ENCODE peak calls at places on chromosomes 1 and 21, in ten cellular contexts. One of them, this sample, is unnamed.

GRCh38 chr21:34035619-34036354 is 37.6 kb upstream of the MRPS6 start:
- DNase-seq in OCI-LY7: no peak
- DNase-seq in GM12865: no peak
- DNase-seq in HL-60: no peak
- DNase-seq in dorsolateral prefrontal cortex: no peak
- DNase-seq in GM13977: no peak
- DNase-seq in sigmoid colon: no peak
- DNase-seq in left ventricle myocardium inferior: no peak
- DNase-seq in prostate gland: no peak
- DNase-seq in AG09309: no peak
- DNase-seq in this sample: no peak

GRCh38 chr1:11337536-11338350 is 64.7 kb downstream of the UBIAD1 start:
- DNase-seq in HL-60: peak; percentile 25
- DNase-seq in GM13977: peak; percentile 82
- DNase-seq in GM12865: peak; percentile 62
- DNase-seq in OCI-LY7: peak; percentile 71
- DNase-seq in sigmoid colon: no peak
- DNase-seq in dorsolateral prefrontal cortex: no peak
- DNase-seq in AG09309: no peak
- DNase-seq in left ventricle myocardium inferior: peak; percentile 43
- DNase-seq in prostate gland: peak; percentile 38
- DNase-seq in this sample: peak; percentile 77

GRCh38 chr1:240732390-240732789 is 120.4 kb upstream of the GREM2 start:
- DNase-seq in sigmoid colon: no peak
- DNase-seq in HL-60: no peak
- DNase-seq in AG09309: no peak
- DNase-seq in OCI-LY7: peak; percentile 60
- DNase-seq in GM12865: peak; percentile 38
- DNase-seq in left ventricle myocardium inferior: no peak
- DNase-seq in GM13977: peak; percentile 67
- DNase-seq in prostate gland: no peak
- DNase-seq in dorsolateral prefrontal cortex: no peak
- DNase-seq in this sample: peak; percentile 58

GRCh38 chr1:77292551-77292950 is 10.7 kb downstream of the AK5 start:
- DNase-seq in GM13977: no peak
- DNase-seq in sigmoid colon: no peak
- DNase-seq in left ventricle myocardium inferior: no peak
- DNase-seq in prostate gland: no peak
- DNase-seq in AG09309: no peak
- DNase-seq in GM12865: no peak
- DNase-seq in HL-60: no peak
- DNase-seq in dorsolateral prefrontal cortex: no peak
- DNase-seq in OCI-LY7: no peak
- DNase-seq in this sample: no peak

GRCh38 chr1:7560128-7560527 is 211.0 kb upstream of the VAMP3 start:
- DNase-seq in dorsolateral prefrontal cortex: no peak
- DNase-seq in HL-60: no peak
- DNase-seq in GM12865: no peak
- DNase-seq in AG09309: no peak
- DNase-seq in GM13977: no peak
- DNase-seq in prostate gland: no peak
- DNase-seq in OCI-LY7: no peak
- DNase-seq in sigmoid colon: no peak
- DNase-seq in left ventricle myocardium inferior: no peak
- DNase-seq in this sample: no peak

GRCh38 chr21:41653243-41653943 is 113.5 kb downstream of the RIPK4 start:
- DNase-seq in sigmoid colon: no peak
- DNase-seq in prostate gland: no peak
- DNase-seq in HL-60: no peak
- DNase-seq in dorsolateral prefrontal cortex: no peak
- DNase-seq in OCI-LY7: no peak
- DNase-seq in GM12865: no peak
- DNase-seq in left ventricle myocardium inferior: no peak
- DNase-seq in AG09309: no peak
- DNase-seq in GM13977: no peak
- DNase-seq in this sample: no peak

GRCh38 chr1:206000641-206001339 is 2.4 kb downstream of the RAB7B start:
- DNase-seq in AG09309: no peak
- DNase-seq in GM12865: no peak
- DNase-seq in HL-60: no peak
- DNase-seq in left ventricle myocardium inferior: no peak
- DNase-seq in prostate gland: no peak
- DNase-seq in OCI-LY7: no peak
- DNase-seq in GM13977: no peak
- DNase-seq in dorsolateral prefrontal cortex: no peak
- DNase-seq in sigmoid colon: no peak
- DNase-seq in this sample: no peak

GRCh38 chr1:185170291-185170848 is 13.4 kb downstream of the SWT1 start:
- DNase-seq in GM12865: peak; percentile 63
- DNase-seq in AG09309: no peak
- DNase-seq in prostate gland: peak; percentile 21
- DNase-seq in dorsolateral prefrontal cortex: no peak
- DNase-seq in OCI-LY7: peak; percentile 77
- DNase-seq in HL-60: no peak
- DNase-seq in left ventricle myocardium inferior: no peak
- DNase-seq in GM13977: peak; percentile 50
- DNase-seq in sigmoid colon: no peak
- DNase-seq in this sample: peak; percentile 68

GRCh38 chr1:185512442-185512841 is 195.4 kb upstream of the IVNS1ABP start:
- DNase-seq in HL-60: no peak
- DNase-seq in left ventricle myocardium inferior: no peak
- DNase-seq in prostate gland: no peak
- DNase-seq in GM13977: no peak
- DNase-seq in OCI-LY7: no peak
- DNase-seq in dorsolateral prefrontal cortex: no peak
- DNase-seq in sigmoid colon: no peak
- DNase-seq in AG09309: no peak
- DNase-seq in GM12865: no peak
- DNase-seq in this sample: no peak

GRCh38 chr1:54323324-54323739 is 82.9 kb downstream of the SSBP3 start:
- DNase-seq in prostate gland: peak; percentile 78
- DNase-seq in GM12865: no peak
- DNase-seq in dorsolateral prefrontal cortex: no peak
- DNase-seq in sigmoid colon: no peak
- DNase-seq in left ventricle myocardium inferior: no peak
- DNase-seq in AG09309: no peak
- DNase-seq in GM13977: no peak
- DNase-seq in HL-60: no peak
- DNase-seq in OCI-LY7: no peak
- DNase-seq in this sample: no peak

GRCh38 chr1:160800645-160801408 is 4.9 kb downstream of the LY9 start:
- DNase-seq in GM13977: no peak
- DNase-seq in OCI-LY7: peak; percentile 52
- DNase-seq in GM12865: peak; percentile 46
- DNase-seq in HL-60: no peak
- DNase-seq in prostate gland: no peak
- DNase-seq in dorsolateral prefrontal cortex: no peak
- DNase-seq in sigmoid colon: no peak
- DNase-seq in AG09309: no peak
- DNase-seq in left ventricle myocardium inferior: no peak
- DNase-seq in this sample: no peak

GRCh38 chr1:214280386-214281029 is 451 bp upstream of the SMYD2 start:
- DNase-seq in GM12865: peak; percentile 29
- DNase-seq in left ventricle myocardium inferior: peak; percentile 29
- DNase-seq in sigmoid colon: no peak
- DNase-seq in GM13977: no peak
- DNase-seq in dorsolateral prefrontal cortex: peak; percentile 11
- DNase-seq in OCI-LY7: peak; percentile 44
- DNase-seq in AG09309: no peak
- DNase-seq in prostate gland: peak; percentile 29
- DNase-seq in HL-60: peak; percentile 10
- DNase-seq in this sample: no peak

GRCh38 chr1:226656601-226657277 is 82.3 kb downstream of the ITPKB start:
- DNase-seq in GM12865: no peak
- DNase-seq in left ventricle myocardium inferior: peak; percentile 13
- DNase-seq in prostate gland: peak; percentile 50
- DNase-seq in GM13977: no peak
- DNase-seq in sigmoid colon: no peak
- DNase-seq in OCI-LY7: peak; percentile 50
- DNase-seq in dorsolateral prefrontal cortex: no peak
- DNase-seq in AG09309: peak; percentile 62
- DNase-seq in HL-60: no peak
- DNase-seq in this sample: no peak

GRCh38 chr1:200856716-200857352 is 15.9 kb upstream of the GPR25 start:
- DNase-seq in GM12865: no peak
- DNase-seq in HL-60: no peak
- DNase-seq in prostate gland: no peak
- DNase-seq in AG09309: peak; percentile 38
- DNase-seq in sigmoid colon: no peak
- DNase-seq in dorsolateral prefrontal cortex: no peak
- DNase-seq in GM13977: no peak
- DNase-seq in OCI-LY7: no peak
- DNase-seq in left ventricle myocardium inferior: no peak
- DNase-seq in this sample: no peak

GRCh38 chr1:155072531-155073289 is 5.9 kb upstream of the EFNA3 start:
- DNase-seq in OCI-LY7: no peak
- DNase-seq in GM13977: no peak
- DNase-seq in AG09309: no peak
- DNase-seq in left ventricle myocardium inferior: no peak
- DNase-seq in sigmoid colon: peak; percentile 51
- DNase-seq in prostate gland: no peak
- DNase-seq in GM12865: no peak
- DNase-seq in dorsolateral prefrontal cortex: no peak
- DNase-seq in HL-60: no peak
- DNase-seq in this sample: no peak

GRCh38 chr1:202101182-202101581 is 21.5 kb upstream of the GPR37L1 start:
- DNase-seq in sigmoid colon: no peak
- DNase-seq in GM12865: no peak
- DNase-seq in dorsolateral prefrontal cortex: no peak
- DNase-seq in prostate gland: no peak
- DNase-seq in HL-60: no peak
- DNase-seq in GM13977: no peak
- DNase-seq in AG09309: no peak
- DNase-seq in left ventricle myocardium inferior: no peak
- DNase-seq in OCI-LY7: no peak
- DNase-seq in this sample: no peak

GRCh38 chr1:99365121-99365520 is 100.8 kb downstream of the PLPPR4 start:
- DNase-seq in OCI-LY7: no peak
- DNase-seq in prostate gland: no peak
- DNase-seq in sigmoid colon: no peak
- DNase-seq in HL-60: no peak
- DNase-seq in left ventricle myocardium inferior: no peak
- DNase-seq in GM12865: no peak
- DNase-seq in AG09309: no peak
- DNase-seq in GM13977: no peak
- DNase-seq in dorsolateral prefrontal cortex: no peak
- DNase-seq in this sample: no peak

GRCh38 chr1:47709302-47710074 is 271.6 kb downstream of the FOXD2 start:
- DNase-seq in OCI-LY7: no peak
- DNase-seq in GM13977: peak; percentile 68
- DNase-seq in prostate gland: no peak
- DNase-seq in sigmoid colon: no peak
- DNase-seq in HL-60: no peak
- DNase-seq in AG09309: no peak
- DNase-seq in GM12865: no peak
- DNase-seq in dorsolateral prefrontal cortex: no peak
- DNase-seq in left ventricle myocardium inferior: no peak
- DNase-seq in this sample: peak; percentile 49

GRCh38 chr1:58966103-58966916 is 182.5 kb upstream of the JUN start:
- DNase-seq in prostate gland: no peak
- DNase-seq in dorsolateral prefrontal cortex: no peak
- DNase-seq in HL-60: peak; percentile 25
- DNase-seq in sigmoid colon: no peak
- DNase-seq in AG09309: no peak
- DNase-seq in GM12865: peak; percentile 30
- DNase-seq in OCI-LY7: peak; percentile 84
- DNase-seq in GM13977: no peak
- DNase-seq in left ventricle myocardium inferior: no peak
- DNase-seq in this sample: no peak
- TF ChIP-seq CTCF in prostate gland: no peak
- TF ChIP-seq CTCF in dorsolateral prefrontal cortex: no peak
- TF ChIP-seq CTCF in HL-60: no peak
- TF ChIP-seq CTCF in sigmoid colon: no peak
- TF ChIP-seq CTCF in AG09309: no peak
- TF ChIP-seq CTCF in GM12865: no peak
- TF ChIP-seq CTCF in OCI-LY7: no peak
- TF ChIP-seq CTCF in GM13977: no peak
- TF ChIP-seq CTCF in left ventricle myocardium inferior: no peak
- TF ChIP-seq CTCF in this sample: no peak

GRCh38 chr1:27568247-27569087 is 35.5 kb downstream of the AHDC1 start:
- DNase-seq in left ventricle myocardium inferior: peak; percentile 95
- DNase-seq in dorsolateral prefrontal cortex: peak; percentile 76
- DNase-seq in prostate gland: peak; percentile 97
- DNase-seq in GM12865: peak; percentile 93
- DNase-seq in AG09309: no peak
- DNase-seq in OCI-LY7: peak; percentile 94
- DNase-seq in GM13977: peak; percentile 99
- DNase-seq in HL-60: peak; percentile 88
- DNase-seq in sigmoid colon: peak; percentile 98
- DNase-seq in this sample: peak; percentile 98
- TF ChIP-seq CTCF in left ventricle myocardium inferior: peak; percentile 82
- TF ChIP-seq CTCF in dorsolateral prefrontal cortex: peak; percentile 52
- TF ChIP-seq CTCF in prostate gland: peak; percentile 96
- TF ChIP-seq CTCF in GM12865: peak; percentile 71
- TF ChIP-seq CTCF in AG09309: peak; percentile 38
- TF ChIP-seq CTCF in OCI-LY7: peak; percentile 90
- TF ChIP-seq CTCF in GM13977: peak; percentile 79
- TF ChIP-seq CTCF in HL-60: no peak
- TF ChIP-seq CTCF in sigmoid colon: peak; percentile 31
- TF ChIP-seq CTCF in this sample: peak; percentile 64

DNA sequence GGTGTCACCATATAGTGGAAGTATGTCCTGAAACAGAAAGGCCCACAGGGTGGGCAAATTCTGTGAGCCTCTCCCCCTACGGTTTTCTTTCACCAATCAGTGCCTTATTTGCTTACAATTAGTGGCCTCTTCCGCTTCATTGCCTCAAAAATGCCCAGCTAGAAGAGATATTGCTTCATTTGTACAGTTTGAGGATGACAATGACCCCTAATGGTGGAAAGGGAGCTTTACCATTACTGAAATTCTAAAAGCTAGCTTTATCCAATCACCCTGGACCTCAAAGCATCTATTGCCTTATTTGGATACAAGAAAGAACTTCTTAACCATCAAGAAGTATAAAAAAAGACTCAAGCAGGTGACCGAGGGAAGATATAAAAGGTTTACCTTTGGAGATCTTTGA is 49.6 kb downstream of the LRRC71 start:
- DNase-seq in GM13977: no peak
- DNase-seq in prostate gland: no peak
- DNase-seq in AG09309: no peak
- DNase-seq in GM12865: no peak
- DNase-seq in left ventricle myocardium inferior: no peak
- DNase-seq in HL-60: no peak
- DNase-seq in OCI-LY7: peak; percentile 11
- DNase-seq in dorsolateral prefrontal cortex: no peak
- DNase-seq in sigmoid colon: no peak
- DNase-seq in this sample: no peak
- TF ChIP-seq CTCF in GM13977: peak; percentile 30
- TF ChIP-seq CTCF in prostate gland: no peak
- TF ChIP-seq CTCF in AG09309: peak; percentile 11
- TF ChIP-seq CTCF in GM12865: peak; percentile 7
- TF ChIP-seq CTCF in left ventricle myocardium inferior: no peak
- TF ChIP-seq CTCF in HL-60: peak; percentile 2
- TF ChIP-seq CTCF in OCI-LY7: peak; percentile 68
- TF ChIP-seq CTCF in dorsolateral prefrontal cortex: no peak
- TF ChIP-seq CTCF in sigmoid colon: no peak
- TF ChIP-seq CTCF in this sample: peak; percentile 21

DNA sequence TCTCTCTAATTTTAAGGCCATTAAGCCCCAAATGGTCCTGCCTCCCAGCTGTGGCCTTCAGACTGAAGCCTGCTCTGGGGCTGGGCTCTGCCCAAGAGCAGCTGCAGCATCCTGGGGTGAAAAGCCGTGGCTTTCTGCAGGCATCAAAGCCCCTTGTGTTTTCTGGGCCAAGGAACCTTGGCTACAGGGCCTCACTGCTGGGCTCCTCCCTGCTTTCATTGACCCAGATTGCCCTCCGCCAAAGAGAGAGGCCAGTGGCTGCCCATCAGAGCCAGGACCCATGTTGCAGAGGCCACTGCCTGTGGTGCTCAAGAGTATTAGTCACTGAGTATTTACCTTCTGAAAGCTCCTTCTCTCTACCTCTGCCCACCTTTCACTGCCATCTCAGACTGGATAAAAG is 1.6 kb downstream of the ZNF648 start:
- DNase-seq in GM13977: no peak
- DNase-seq in left ventricle myocardium inferior: no peak
- DNase-seq in sigmoid colon: no peak
- DNase-seq in HL-60: no peak
- DNase-seq in GM12865: no peak
- DNase-seq in OCI-LY7: no peak
- DNase-seq in AG09309: no peak
- DNase-seq in prostate gland: no peak
- DNase-seq in dorsolateral prefrontal cortex: peak; percentile 23
- DNase-seq in this sample: no peak
- TF ChIP-seq CTCF in GM13977: no peak
- TF ChIP-seq CTCF in left ventricle myocardium inferior: no peak
- TF ChIP-seq CTCF in sigmoid colon: no peak
- TF ChIP-seq CTCF in HL-60: no peak
- TF ChIP-seq CTCF in GM12865: no peak
- TF ChIP-seq CTCF in OCI-LY7: no peak
- TF ChIP-seq CTCF in AG09309: no peak
- TF ChIP-seq CTCF in prostate gland: no peak
- TF ChIP-seq CTCF in dorsolateral prefrontal cortex: no peak
- TF ChIP-seq CTCF in this sample: no peak

This sample was measured in GM10248.